ENCODE peak calls at places on chromosome 21, in eight cellular contexts. S is nephron progenitor cell; Z is substantia nigra; M is left ventricle myocardium inferior; K is stimulated activated CD8-positive, alpha-beta memory T cell treated with anti-CD3 and anti-CD28 coated beads, Interleukin-7, amount 100 ng/mL, for 1 hour; H is central memory CD4-positive, alpha-beta T cell; T is fibroblast of mammary gland; R is left cardiac atrium. E is an unnamed sample.

GRCh38 chr21:42063578-42064521 is 7.3 kb upstream of the UMODL1 start:
- DNase-seq in R (no peak), K (no peak), T (peak; percentile 10), S (no peak), Z (no peak), H (peak; percentile 60), M (no peak), E (peak; percentile 43)

GRCh38 chr21:36297938-36298572 is 21.9 kb upstream of the MORC3 start:
- DNase-seq in M (no peak), K (peak; percentile 30), Z (no peak), S (no peak), R (peak; percentile 34), H (peak; percentile 84), T (no peak), E (peak; percentile 59)

GRCh38 chr21:45828580-45829565 is 152.7 kb upstream of the COL6A1 start:
- DNase-seq in T (no peak), R (no peak), K (no peak), H (no peak), Z (no peak), S (no peak), M (no peak), E (no peak)

GRCh38 chr21:14942801-14943490 is 121.9 kb downstream of the NRIP1 start:
- DNase-seq in T (peak; percentile 24), H (no peak), Z (no peak), R (no peak), S (no peak), M (no peak), K (no peak), E (no peak)

GRCh38 chr21:31573217-31573616 is 86.3 kb upstream of the SOD1 start:
- DNase-seq in T (no peak), R (no peak), M (no peak), S (no peak), Z (no peak), H (no peak), K (no peak), E (no peak)

GRCh38 chr21:42844411-42845113 is 34.8 kb downstream of the WDR4 start:
- DNase-seq in K (no peak), S (no peak), R (no peak), Z (peak; percentile 38), H (no peak), T (no peak), M (peak; percentile 69), E (no peak)

GRCh38 chr21:37658121-37658993 is 257.9 kb downstream of the KCNJ6 start:
- DNase-seq in K (no peak), H (no peak), M (no peak), S (no peak), R (no peak), Z (no peak), T (peak; percentile 8), E (no peak)

GRCh38 chr21:44742418-44743153 is 31.2 kb upstream of the TSPEAR start:
- DNase-seq in H (peak; percentile 25), Z (no peak), R (no peak), S (no peak), T (no peak), K (no peak), M (no peak), E (no peak)

GRCh38 chr21:44333701-44334636 is 5.2 kb downstream of the CFAP410 start:
- DNase-seq in K (no peak), M (no peak), R (no peak), T (no peak), H (no peak), Z (no peak), S (no peak), E (no peak)

GRCh38 chr21:26801524-26801923 is 43.7 kb downstream of the ADAMTS1 start:
- DNase-seq in K (no peak), H (no peak), S (no peak), M (no peak), R (no peak), Z (no peak), T (peak; percentile 86), E (no peak)

GRCh38 chr21:45989355-45990048 is 7.9 kb downstream of the COL6A1 start:
- DNase-seq in T (no peak), K (no peak), H (no peak), Z (no peak), S (peak; percentile 2), R (peak; percentile 27), M (peak; percentile 15), E (no peak)

GRCh38 chr21:33703750-33704606 is 61.7 kb downstream of the ITSN1 start:
- DNase-seq in Z (no peak), K (no peak), T (no peak), M (no peak), R (no peak), S (no peak), H (no peak), E (no peak)

GRCh38 chr21:46459356-46460112 is 843 bp downstream of the DIP2A start:
- DNase-seq in R (peak; percentile 67), M (peak; percentile 47), Z (no peak), S (peak; percentile 32), H (no peak), T (peak; percentile 44), K (no peak), E (peak; percentile 7)